ENCODE peak calls at places on chromosomes 6 and 20, in seven cellular contexts. L is lower lobe of right lung; N is prostate gland; F is activated T-helper 2 cell treated with anti-CD3 and anti-CD28 coated beads, Interferon-gamma antibody, Interleukin-2, Interleukin-4, amounts not matched to agents 10 μg/mL and 5 μg/mL and 100 μg/mL, durations not matched to agents 14 hours and 24 hours and 36 hours; Y is stimulated activated CD4-positive, alpha-beta T cell treated with anti-CD3 and anti-CD28 coated beads, Interleukin-15, amount 100 ng/mL, for 1 hour; E is GDM1; Q is cardiac muscle cell. P is an unnamed sample.

GRCh38 chr20:59300341-59301081 is at the start of gene EDN3:
- DNase-seq in L (no peak), N (no peak), F (no peak), Y (no peak), E (no peak), Q (no peak), P (peak)

GRCh38 chr6:54085526-54085925 is 25.7 kb upstream of the MLIP start:
- DNase-seq in L (no peak), N (no peak), F (no peak), Y (no peak), E (no peak), Q (no peak), P (peak)

GRCh38 chr6:121504227-121504626 is 68.8 kb downstream of the GJA1 start:
- DNase-seq in L (no peak), N (peak), F (no peak), Y (no peak), E (no peak), Q (peak), P (peak)

GRCh38 chr6:110681543-110682459 is 133.5 kb downstream of the CDK19 start:
- DNase-seq in L (no peak), N (no peak), F (no peak), Y (no peak), E (no peak), Q (no peak), P (no peak)

GRCh38 chr6:74256387-74257180 is 560.6 kb downstream of the CD109 start:
- DNase-seq in L (no peak), N (no peak), F (no peak), Y (no peak), E (no peak), Q (no peak), P (no peak)

GRCh38 chr20:33925867-33926266 is 67.8 kb upstream of the RALY start:
- DNase-seq in L (no peak), N (no peak), F (no peak), Y (no peak), E (no peak), Q (no peak), P (no peak)

GRCh38 chr6:160919713-160920112 is 71.9 kb upstream of the MAP3K4 start:
- DNase-seq in L (no peak), N (no peak), F (no peak), Y (no peak), E (no peak), Q (peak), P (peak)

GRCh38 chr20:58837717-58838116 is 13.0 kb downstream of the GNAS-AS1 start:
- DNase-seq in L (no peak), N (no peak), F (no peak), Y (no peak), E (no peak), Q (no peak), P (no peak)

GRCh38 chr6:16583151-16583762 is 178.0 kb downstream of the ATXN1 start:
- DNase-seq in L (no peak), N (no peak), F (no peak), Y (no peak), E (no peak), Q (no peak), P (no peak)

GRCh38 chr6:17712573-17712972 is 5.8 kb upstream of the NUP153 start:
- DNase-seq in L (no peak), N (no peak), F (no peak), Y (no peak), E (no peak), Q (no peak), P (no peak)

GRCh38 chr6:96520039-96520850 is 1.4 kb upstream of the UFL1 start:
- DNase-seq in L (no peak), N (peak), F (no peak), Y (no peak), E (no peak), Q (peak), P (peak)

GRCh38 chr6:147285087-147285855 is 81.1 kb downstream of the STXBP5 start:
- DNase-seq in L (no peak), N (no peak), F (no peak), Y (no peak), E (no peak), Q (peak), P (peak)

GRCh38 chr20:25072226-25072811 is 9.6 kb downstream of the VSX1 start:
- DNase-seq in L (no peak), N (no peak), F (no peak), Y (no peak), E (no peak), Q (peak), P (no peak)

GRCh38 chr6:39206250-39206721 is 23.0 kb downstream of the KCNK5 start:
- DNase-seq in L (peak), N (no peak), F (no peak), Y (no peak), E (no peak), Q (no peak), P (no peak)

GRCh38 chr6:147567141-147567805 is 58.8 kb downstream of the SAMD5 start:
- DNase-seq in L (no peak), N (no peak), F (no peak), Y (no peak), E (no peak), Q (no peak), P (no peak)

GRCh38 chr6:107386904-107387303 is 72.5 kb downstream of the PDSS2 start:
- DNase-seq in L (no peak), N (no peak), F (no peak), Y (no peak), E (no peak), Q (no peak), P (no peak)

GRCh38 chr6:34358389-34358906 is 34.0 kb downstream of the NUDT3 start:
- DNase-seq in L (no peak), N (peak), F (no peak), Y (no peak), E (no peak), Q (peak), P (peak)

GRCh38 chr6:30619561-30619960 is 1.9 kb downstream of the MRPS18B start:
- DNase-seq in L (no peak), N (no peak), F (no peak), Y (no peak), E (no peak), Q (no peak), P (no peak)

GRCh38 chr20:39645130-39645529 is 683.0 kb downstream of the DHX35 start:
- DNase-seq in L (no peak), N (no peak), F (no peak), Y (no peak), E (no peak), Q (no peak), P (no peak)

GRCh38 chr6:87196275-87196842 is 41.0 kb downstream of the ZNF292 start:
- DNase-seq in L (no peak), N (no peak), F (no peak), Y (no peak), E (no peak), Q (no peak), P (peak)

GRCh38 chr6:107606407-107606806 is 116.5 kb downstream of the SOBP start:
- DNase-seq in L (no peak), N (no peak), F (no peak), Y (no peak), E (no peak), Q (no peak), P (no peak)

GRCh38 chr20:53664121-53664520 is 70.5 kb upstream of the ZNF217 start:
- DNase-seq in L (no peak), N (no peak), F (no peak), Y (no peak), E (no peak), Q (no peak), P (no peak)